ENCODE peak calls at places on chromosomes 3 and 15, in seven cellular contexts. E, C, P, O, R, S and Q are unnamed samples.

GRCh38 chr15:100008258-100008657 is 275.0 kb upstream of the LYSMD4 start:
- DNase-seq in E (no peak), R (no peak), O (no peak), C (no peak), S (no peak), P (no peak), Q (no peak)

GRCh38 chr3:17795733-17796132 is 53.3 kb upstream of the TBC1D5 start:
- DNase-seq in E (no peak), R (no peak), S (peak), C (no peak), O (peak), P (no peak), Q (no peak)

GRCh38 chr15:33808720-33809119 is 159.6 kb upstream of the CHRM5 start:
- DNase-seq in O (no peak), C (no peak), P (no peak), R (no peak), E (no peak), S (no peak), Q (no peak)

GRCh38 chr3:32337501-32337900 is 54.2 kb upstream of the CMTM7 start:
- DNase-seq in R (no peak), O (no peak), P (no peak), C (no peak), S (no peak), E (no peak), Q (no peak)

GRCh38 chr3:32238027-32238815 is at the start of gene CMTM8:
- DNase-seq in C (peak), O (no peak), R (peak), S (no peak), E (peak), P (peak), Q (peak)

GRCh38 chr3:186821429-186822367 is 15.4 kb upstream of the RFC4 start:
- DNase-seq in R (peak), S (peak), O (peak), E (peak), P (no peak), C (no peak), Q (no peak)

GRCh38 chr3:132405609-132406299 is 11.5 kb upstream of the DNAJC13 start:
- DNase-seq in R (no peak), E (no peak), O (no peak), S (no peak), C (no peak), P (no peak), Q (no peak)

GRCh38 chr3:32276279-32276841 is 37.9 kb downstream of the CMTM8 start:
- DNase-seq in O (peak), C (no peak), S (peak), P (peak), E (no peak), R (no peak), Q (no peak)

GRCh38 chr3:3200632-3201212 is 21.2 kb upstream of the CRBN start:
- DNase-seq in P (no peak), O (peak), E (peak), C (peak), S (peak), R (peak), Q (peak)

GRCh38 chr15:81106560-81106959 is 27.5 kb upstream of the CFAP161 start:
- DNase-seq in S (peak), E (peak), C (peak), P (peak), O (peak), R (peak), Q (peak)

GRCh38 chr15:56969265-56969895 is 50.9 kb downstream of the TCF12 start:
- DNase-seq in R (no peak), P (peak), C (no peak), S (no peak), O (no peak), E (no peak), Q (no peak)

GRCh38 chr3:196513697-196514349 is 1.3 kb downstream of the SMCO1 start:
- DNase-seq in R (no peak), S (peak), P (no peak), O (peak), C (no peak), E (no peak), Q (no peak)

GRCh38 chr3:69567026-69567767 is 172.1 kb upstream of the MITF start:
- DNase-seq in S (no peak), C (no peak), R (no peak), O (no peak), E (no peak), P (no peak), Q (no peak)

GRCh38 chr15:76199106-76200082 is 111.9 kb downstream of the ETFA start:
- DNase-seq in E (no peak), S (peak), R (no peak), C (no peak), P (no peak), O (peak), Q (no peak)

GRCh38 chr15:62119224-62119925 is 45.7 kb downstream of the C2CD4B start:
- DNase-seq in E (no peak), C (no peak), R (peak), S (peak), P (peak), O (peak), Q (peak)

DNA sequence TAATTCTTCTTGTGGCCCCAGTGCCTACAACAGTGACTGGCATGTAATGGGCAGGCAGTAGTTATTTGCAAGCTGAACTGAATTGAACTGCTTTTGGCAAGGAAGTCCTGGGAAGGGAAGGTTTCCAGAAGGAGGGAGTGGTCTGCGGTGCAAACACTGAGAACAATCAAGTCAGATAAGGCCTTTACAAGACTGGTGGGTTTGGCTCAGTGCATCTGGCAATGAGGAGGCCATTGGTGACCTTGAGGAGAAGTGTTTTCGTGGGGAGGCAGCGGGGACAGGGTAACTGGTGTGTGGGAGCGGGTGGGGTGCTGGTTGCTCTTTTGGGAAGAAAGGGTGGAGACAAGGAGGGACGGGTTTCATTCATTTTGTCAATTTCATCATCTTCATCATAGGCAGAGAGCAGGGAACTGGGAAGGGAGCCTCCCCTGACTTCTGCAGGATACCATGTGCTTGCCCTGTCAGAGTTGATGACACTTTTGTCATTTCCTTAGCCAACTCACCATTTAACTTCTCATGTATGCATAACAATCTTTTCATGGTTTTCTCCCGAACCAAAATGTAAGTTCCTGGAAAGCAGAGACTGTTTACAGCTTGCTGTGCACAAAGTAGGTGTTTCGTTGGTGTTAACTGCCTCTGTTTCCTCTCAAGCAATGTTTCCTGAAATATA is 8.4 kb upstream of the EHD4 start:
- DNase-seq in R (no peak), C (no peak), O (no peak), S (no peak), P (no peak), E (no peak), Q (no peak)
- H3K4me2 ChIP-seq in R (no peak), C (no peak), O (peak), S (peak), P (no peak), E (no peak), Q (no peak)

GRCh38 chr3:189569473-189569872 is 61.7 kb upstream of the TP63 start:
- DNase-seq in C (no peak), S (no peak), R (no peak), P (no peak), E (no peak), O (no peak), Q (no peak)

GRCh38 chr3:189568931-189569330 is 62.3 kb upstream of the TP63 start:
- DNase-seq in P (no peak), S (no peak), O (no peak), R (no peak), C (no peak), E (no peak), Q (no peak)

GRCh38 chr3:189573004-189573403 is 58.2 kb upstream of the TP63 start:
- DNase-seq in S (no peak), O (no peak), P (peak), E (no peak), C (no peak), R (peak), Q (no peak)

GRCh38 chr3:189570916-189571315 is 60.3 kb upstream of the TP63 start:
- DNase-seq in E (no peak), C (no peak), R (no peak), O (no peak), S (no peak), P (no peak), Q (no peak)

DNA sequence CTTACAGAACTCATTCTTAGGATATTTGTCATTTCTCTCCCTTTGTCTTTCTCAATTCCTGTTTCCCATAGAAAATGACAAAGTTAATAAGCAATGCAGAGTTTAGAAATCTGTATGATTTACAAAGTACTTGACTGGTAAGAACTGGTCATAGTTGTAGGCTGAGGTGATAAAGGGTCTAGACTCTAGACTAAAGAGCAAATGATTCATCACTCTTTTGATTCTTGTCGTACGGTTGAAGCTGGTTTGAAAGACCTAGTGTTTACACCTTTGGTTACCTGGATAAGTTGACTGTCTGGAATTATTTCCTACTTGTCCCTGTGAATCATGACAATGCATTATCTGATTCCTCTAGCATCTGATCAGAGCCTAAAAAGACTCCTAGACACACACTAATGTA is 58.9 kb upstream of the TP63 start:
- DNase-seq in P (peak), O (peak), R (peak), C (no peak), E (no peak), S (no peak), Q (no peak)
- H3K27ac ChIP-seq in P (peak), O (no peak), R (peak), C (no peak), E (no peak), S (no peak), Q (no peak)

GRCh38 chr3:22236490-22237271 is 485.7 kb upstream of the ZNF385D start:
- DNase-seq in C (no peak), P (no peak), S (no peak), R (peak), O (no peak), E (no peak), Q (no peak)
- H3K4me2 ChIP-seq in C (no peak), P (no peak), S (no peak), R (peak), O (no peak), E (no peak), Q (no peak)

GRCh38 chr15:98728107-98728810 is 79.9 kb downstream of the IGF1R start:
- DNase-seq in E (no peak), O (no peak), C (no peak), P (no peak), S (no peak), R (peak), Q (no peak)
- H3K27ac ChIP-seq in E (peak), O (peak), C (peak), P (peak), S (peak), R (peak), Q (no peak)

GRCh38 chr3:11173828-11174465 is 19.7 kb downstream of the HRH1 start:
- DNase-seq in S (no peak), R (no peak), E (no peak), C (no peak), P (no peak), O (no peak), Q (no peak)
- H3K4me2 ChIP-seq in S (no peak), R (no peak), E (no peak), C (no peak), P (no peak), O (no peak), Q (no peak)

GRCh38 chr3:62371735-62372591 is 1.4 kb downstream of the FEZF2 start:
- DNase-seq in E (peak), S (no peak), O (no peak), C (no peak), P (no peak), R (no peak), Q (no peak)

GRCh38 chr3:62372621-62373041 is 719 bp downstream of the FEZF2 start:
- DNase-seq in R (peak), C (no peak), P (no peak), S (no peak), O (no peak), E (no peak), Q (no peak)

GRCh38 chr3:62374375-62374876 is 1.1 kb upstream of the FEZF2 start:
- DNase-seq in O (peak), P (no peak), E (peak), R (no peak), S (peak), C (peak), Q (no peak)

GRCh38 chr3:62373714-62374333 is 474 bp upstream of the FEZF2 start:
- DNase-seq in S (no peak), P (no peak), C (no peak), E (peak), R (no peak), O (no peak), Q (no peak)

GRCh38 chr3:62373215-62373614 is at the start of gene FEZF2:
- DNase-seq in P (no peak), C (no peak), S (no peak), E (peak), O (no peak), R (no peak), Q (no peak)
- H3K27ac ChIP-seq in P (no peak), C (peak), S (no peak), E (no peak), O (no peak), R (no peak), Q (no peak)

GRCh38 chr15:29862271-29862670 is 40.0 kb upstream of the TJP1 start:
- DNase-seq in C (no peak), E (no peak), S (peak), P (no peak), R (no peak), O (no peak), Q (no peak)

GRCh38 chr15:29860872-29861271 is 38.6 kb upstream of the TJP1 start:
- DNase-seq in R (no peak), E (no peak), S (peak), C (no peak), P (no peak), O (peak), Q (no peak)

GRCh38 chr15:29859293-29859692 is 37.0 kb upstream of the TJP1 start:
- DNase-seq in O (no peak), P (no peak), E (no peak), S (no peak), C (no peak), R (no peak), Q (no peak)

GRCh38 chr15:29857196-29857595 is 34.9 kb upstream of the TJP1 start:
- DNase-seq in P (no peak), C (no peak), R (peak), O (no peak), S (peak), E (no peak), Q (peak)

GRCh38 chr15:29859981-29860745 is 37.9 kb upstream of the TJP1 start:
- DNase-seq in E (no peak), C (no peak), R (no peak), S (peak), O (peak), P (no peak), Q (no peak)
- H3K4me2 ChIP-seq in E (no peak), C (no peak), R (no peak), S (peak), O (peak), P (no peak), Q (no peak)

GRCh38 chr3:50515565-50516047 is 12.2 kb upstream of the CACNA2D2 start:
- DNase-seq in S (no peak), E (peak), R (no peak), O (no peak), C (peak), P (no peak), Q (no peak)
- H3K27ac ChIP-seq in S (no peak), E (peak), R (no peak), O (no peak), C (peak), P (no peak), Q (no peak)

GRCh38 chr3:192817506-192817905 is 90.2 kb upstream of the FGF12 start:
- DNase-seq in E (no peak), R (no peak), P (no peak), C (no peak), O (no peak), S (no peak), Q (no peak)

GRCh38 chr3:192819001-192819569 is 91.7 kb upstream of the FGF12 start:
- DNase-seq in P (peak), S (peak), C (no peak), R (peak), E (no peak), O (peak), Q (no peak)

GRCh38 chr3:192817053-192817452 is 89.7 kb upstream of the FGF12 start:
- DNase-seq in O (peak), C (no peak), E (no peak), P (no peak), S (peak), R (no peak), Q (no peak)

GRCh38 chr3:192816274-192816853 is 89.0 kb upstream of the FGF12 start:
- DNase-seq in S (peak), E (peak), C (peak), O (no peak), R (peak), P (peak), Q (no peak)

DNA sequence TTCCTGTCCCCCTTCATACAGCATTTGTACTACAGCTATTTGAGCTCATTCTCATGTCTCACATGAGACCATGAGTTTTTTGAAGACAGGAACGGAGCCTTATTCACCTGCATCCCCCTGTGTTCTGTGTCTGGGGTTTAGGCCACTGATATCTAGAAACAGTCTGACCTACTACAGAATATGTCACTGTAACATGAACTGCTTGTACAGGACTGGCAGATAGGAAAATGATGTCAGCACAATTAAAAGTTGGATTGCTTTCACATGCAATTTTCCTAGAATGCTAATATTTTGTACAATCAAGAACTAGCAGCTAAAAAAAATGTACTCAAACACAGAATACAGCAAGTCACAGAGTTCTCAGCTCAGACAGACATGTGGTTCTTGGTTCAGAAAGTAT is 90.8 kb upstream of the FGF12 start:
- DNase-seq in R (no peak), S (peak), O (no peak), C (no peak), E (no peak), P (no peak), Q (no peak)
- H3K4me2 ChIP-seq in R (peak), S (no peak), O (peak), C (no peak), E (no peak), P (no peak), Q (no peak)

GRCh38 chr3:44648564-44649229 is at the start of gene ZNF35:
- DNase-seq in R (peak), O (peak), S (peak), E (peak), C (peak), P (peak), Q (no peak)
- H3K27ac ChIP-seq in R (peak), O (peak), S (peak), E (no peak), C (no peak), P (no peak), Q (no peak)